ENCODE peak calls at places on chromosomes 1 and 21, in four cellular contexts. P is NCI-H345, Z is NCI-H1417, T is progenitor cell of endocrine pancreas. Y is an unnamed sample.
A peak's percentile ranks its signal among the peaks of the same experiment; 100 is the strongest.

GRCh38 chr1:187943606-187944403 is 1115.1 kb downstream of the PLA2G4A start:
- DNase-seq in T (no peak), P (no peak), Z (no peak), Y (no peak)

GRCh38 chr1:40820911-40821693 is 37.5 kb downstream of the KCNQ4 start:
- DNase-seq in P (peak; percentile 45), T (no peak), Z (no peak), Y (no peak)

GRCh38 chr1:212402876-212403275 is 11.8 kb downstream of the PACC1 start:
- DNase-seq in T (no peak), Z (no peak), P (no peak), Y (no peak)

GRCh38 chr1:36884029-36884701 is 150.2 kb downstream of the GRIK3 start:
- DNase-seq in Z (no peak), T (no peak), P (no peak), Y (no peak)

GRCh38 chr1:46677339-46677738 is 5.7 kb downstream of the TEX38 start:
- DNase-seq in P (no peak), Z (no peak), T (no peak), Y (no peak)

GRCh38 chr1:205811660-205812059 is 1.3 kb downstream of the SLC41A1 start:
- DNase-seq in T (no peak), Z (no peak), P (no peak), Y (no peak)

GRCh38 chr21:38597436-38597835 is 99.2 kb upstream of the ERG start:
- DNase-seq in Z (no peak), T (no peak), P (no peak), Y (no peak)

GRCh38 chr1:206705187-206705586 is 20.5 kb downstream of the MAPKAPK2 start:
- DNase-seq in T (no peak), Z (peak; percentile 82), P (peak; percentile 98), Y (peak; percentile 85)

GRCh38 chr1:30758785-30759380 is 1.3 kb upstream of the LAPTM5 start:
- DNase-seq in Z (no peak), T (no peak), P (no peak), Y (peak; percentile 47)

GRCh38 chr21:43305811-43306311 is 121.1 kb downstream of the SIK1 start:
- DNase-seq in T (no peak), P (no peak), Z (no peak), Y (no peak)

GRCh38 chr21:38119793-38120192 is 137.0 kb upstream of the KCNJ15 start:
- DNase-seq in P (no peak), Z (no peak), T (no peak), Y (no peak)

GRCh38 chr1:16013908-16014258 is 4.0 kb downstream of the HSPB7 start:
- DNase-seq in T (no peak), Z (no peak), P (no peak), Y (no peak)

GRCh38 chr1:30085814-30086770 is 637.3 kb downstream of the MATN1 start:
- DNase-seq in Z (peak; percentile 65), P (no peak), T (peak; percentile 83), Y (no peak)

GRCh38 chr1:156499703-156500577 is 635 bp downstream of the MEF2D start:
- DNase-seq in Z (peak; percentile 48), T (peak; percentile 43), P (peak; percentile 77), Y (no peak)

GRCh38 chr1:32962248-32962896 is 2.2 kb downstream of the RNF19B start:
- DNase-seq in Z (no peak), P (no peak), T (no peak), Y (no peak)

GRCh38 chr1:35539073-35539823 is 18.0 kb downstream of the KIAA0319L start:
- DNase-seq in Z (no peak), P (no peak), T (no peak), Y (peak; percentile 45)

GRCh38 chr21:35529141-35529863 is 480.2 kb upstream of the RUNX1 start:
- DNase-seq in P (no peak), T (no peak), Z (no peak), Y (peak; percentile 48)

GRCh38 chr1:39494671-39495410 is 3.4 kb downstream of the BMP8A start:
- DNase-seq in Z (no peak), P (no peak), T (no peak), Y (no peak)

GRCh38 chr1:112937495-112937894 is 18.5 kb downstream of the SLC16A1 start:
- DNase-seq in P (no peak), T (no peak), Z (no peak), Y (no peak)

GRCh38 chr1:81803423-81804103 is 2.8 kb downstream of the ADGRL2 start:
- DNase-seq in Z (no peak), T (no peak), P (no peak), Y (peak; percentile 54)

GRCh38 chr1:145916745-145917144 is 1.8 kb downstream of the PEX11B start:
- DNase-seq in Z (no peak), P (no peak), T (no peak), Y (no peak)

GRCh38 chr1:224095339-224095738 is 18.6 kb upstream of the FBXO28 start:
- DNase-seq in Z (no peak), P (no peak), T (no peak), Y (no peak)

GRCh38 chr1:23368562-23369334 is 888 bp downstream of the ZNF436 start:
- DNase-seq in Z (peak; percentile 94), P (peak; percentile 94), T (peak; percentile 79), Y (peak; percentile 94)

GRCh38 chr1:233006582-233006981 is 56.2 kb downstream of the NTPCR start:
- DNase-seq in Z (peak; percentile 3), T (no peak), P (peak; percentile 22), Y (no peak)

GRCh38 chr1:208842442-208842841 is 598.3 kb upstream of the PLXNA2 start:
- DNase-seq in P (no peak), Z (no peak), T (no peak), Y (no peak)

GRCh38 chr1:58204284-58204683 is 342.2 kb downstream of the OMA1 start:
- DNase-seq in Z (no peak), T (no peak), P (no peak), Y (no peak)

GRCh38 chr21:14968821-14969220 is 96.0 kb downstream of the NRIP1 start:
- DNase-seq in T (no peak), Z (no peak), P (no peak), Y (peak; percentile 35)

GRCh38 chr1:53662951-53663350 is 76.0 kb downstream of the GLIS1 start:
- DNase-seq in Z (no peak), T (no peak), P (no peak), Y (no peak)